ENCODE peak calls at places on chromosome 6, in ten cellular contexts. N, C, G, J, B, U, K, V, E and P are unnamed samples.

GRCh38 chr6:139374357-139375238 is at the start of gene CITED2:
- DNase-seq in K (peak), G (peak), C (peak), J (peak), V (peak), E (peak), N (peak), B (peak), U (peak), P (peak)

GRCh38 chr6:136127856-136128255 is 122.3 kb downstream of the MTFR2 start:
- DNase-seq in B (no peak), V (no peak), J (no peak), C (no peak), E (no peak), K (no peak), N (no peak), U (no peak), G (no peak), P (no peak)

GRCh38 chr6:73585566-73586415 is 65.0 kb upstream of the EEF1A1 start:
- DNase-seq in E (no peak), B (peak), K (peak), U (peak), V (no peak), G (peak), C (peak), J (peak), N (peak), P (peak)

GRCh38 chr6:20377623-20378265 is 23.9 kb upstream of the E2F3 start:
- DNase-seq in U (no peak), N (peak), K (no peak), J (no peak), E (peak), V (no peak), G (peak), C (no peak), B (no peak), P (no peak)

GRCh38 chr6:165910184-165910583 is 247.1 kb upstream of the PDE10A start:
- DNase-seq in U (no peak), V (no peak), E (no peak), C (no peak), G (no peak), J (no peak), N (no peak), K (no peak), B (no peak), P (no peak)

GRCh38 chr6:88641178-88641903 is 322.1 kb downstream of the RNGTT start:
- DNase-seq in K (no peak), C (no peak), V (no peak), E (no peak), U (no peak), G (no peak), B (no peak), N (peak), J (no peak), P (no peak)

GRCh38 chr6:125904871-125905270 is 51.7 kb upstream of the HINT3 start:
- DNase-seq in J (peak), G (peak), K (peak), N (no peak), V (peak), B (no peak), E (no peak), U (peak), C (no peak), P (no peak)

GRCh38 chr6:119587537-119587936 is 238.0 kb upstream of the MAN1A1 start:
- DNase-seq in N (no peak), J (no peak), K (peak), E (no peak), U (no peak), B (no peak), G (no peak), V (no peak), C (no peak), P (no peak)

GRCh38 chr6:112618796-112619195 is 271.7 kb downstream of the RFPL4B start:
- DNase-seq in C (no peak), G (no peak), U (no peak), B (no peak), J (no peak), N (peak), E (no peak), K (no peak), V (no peak), P (no peak)

GRCh38 chr6:223136-223535 is 69.2 kb upstream of the DUSP22 start:
- DNase-seq in E (no peak), C (no peak), B (no peak), U (no peak), G (no peak), V (no peak), K (no peak), N (no peak), J (no peak), P (no peak)

GRCh38 chr6:90765895-90766294 is 179.0 kb upstream of the MAP3K7 start:
- DNase-seq in B (no peak), U (no peak), J (no peak), V (no peak), G (no peak), K (peak), E (no peak), N (no peak), C (no peak), P (no peak)

GRCh38 chr6:42045538-42046460 is 4.5 kb upstream of the TAF8 start:
- DNase-seq in J (no peak), V (peak), C (peak), B (peak), K (peak), U (peak), N (peak), G (no peak), E (peak), P (peak)

GRCh38 chr6:42304313-42304712 is 86.7 kb upstream of the MRPS10 start:
- DNase-seq in K (no peak), U (no peak), J (no peak), V (no peak), B (no peak), E (no peak), G (no peak), C (no peak), N (no peak), P (no peak)

GRCh38 chr6:132354517-132355167 is 46.6 kb downstream of the MOXD1 start:
- DNase-seq in C (peak), K (peak), V (no peak), B (no peak), N (peak), U (peak), E (no peak), G (no peak), J (no peak), P (peak)

GRCh38 chr6:10591411-10592160 is 70.4 kb downstream of the GCNT2 start:
- DNase-seq in N (no peak), B (no peak), C (no peak), V (no peak), E (no peak), G (no peak), J (no peak), K (no peak), U (no peak), P (no peak)

GRCh38 chr6:144115219-144115618 is 19.8 kb upstream of the SF3B5 start:
- DNase-seq in K (no peak), V (no peak), E (no peak), U (no peak), N (no peak), G (no peak), B (no peak), C (no peak), J (no peak), P (no peak)

GRCh38 chr6:147837540-147837939 is 329.1 kb downstream of the SAMD5 start:
- DNase-seq in G (no peak), J (no peak), U (no peak), E (no peak), N (no peak), K (peak), V (no peak), C (no peak), B (no peak), P (no peak)